ENCODE peak calls at places on chromosomes 13 and 19, in seven cellular contexts. One of them, this sample, is unnamed.

GRCh38 chr13:102504002-102504401 is 92.8 kb upstream of the TPP2 start:
- DNase-seq in glutamatergic neuron: no peak
- DNase-seq in fibroblast of lung: no peak
- DNase-seq in CD4-positive, alpha-beta T cell: no peak
- DNase-seq in osteocyte: no peak
- DNase-seq in sigmoid colon: no peak
- DNase-seq in choroid plexus epithelial cell: no peak
- DNase-seq in this sample: no peak

GRCh38 chr19:11381535-11382369 is 2.4 kb downstream of the EPOR start:
- DNase-seq in glutamatergic neuron: peak
- DNase-seq in fibroblast of lung: peak
- DNase-seq in CD4-positive, alpha-beta T cell: peak
- DNase-seq in osteocyte: peak
- DNase-seq in sigmoid colon: peak
- DNase-seq in choroid plexus epithelial cell: peak
- DNase-seq in this sample: peak

GRCh38 chr19:35870798-35871197 is 2.4 kb downstream of the APLP1 start:
- DNase-seq in glutamatergic neuron: no peak
- DNase-seq in fibroblast of lung: no peak
- DNase-seq in CD4-positive, alpha-beta T cell: no peak
- DNase-seq in osteocyte: no peak
- DNase-seq in sigmoid colon: no peak
- DNase-seq in choroid plexus epithelial cell: no peak
- DNase-seq in this sample: no peak

GRCh38 chr13:23558675-23559536 is 11.3 kb upstream of the TNFRSF19 start:
- DNase-seq in glutamatergic neuron: no peak
- DNase-seq in fibroblast of lung: peak
- DNase-seq in CD4-positive, alpha-beta T cell: no peak
- DNase-seq in osteocyte: no peak
- DNase-seq in sigmoid colon: peak
- DNase-seq in choroid plexus epithelial cell: peak
- DNase-seq in this sample: peak

GRCh38 chr19:49601482-49602038 is 10.6 kb downstream of the PRR12 start:
- DNase-seq in glutamatergic neuron: no peak
- DNase-seq in fibroblast of lung: no peak
- DNase-seq in CD4-positive, alpha-beta T cell: no peak
- DNase-seq in osteocyte: no peak
- DNase-seq in sigmoid colon: no peak
- DNase-seq in choroid plexus epithelial cell: no peak
- DNase-seq in this sample: no peak

GRCh38 chr13:52955505-52955904 is 73.1 kb upstream of the OLFM4 start:
- DNase-seq in glutamatergic neuron: no peak
- DNase-seq in fibroblast of lung: no peak
- DNase-seq in CD4-positive, alpha-beta T cell: no peak
- DNase-seq in osteocyte: no peak
- DNase-seq in sigmoid colon: no peak
- DNase-seq in choroid plexus epithelial cell: no peak
- DNase-seq in this sample: no peak

GRCh38 chr19:4492337-4493103 is 20.4 kb downstream of the HDGFL2 start:
- DNase-seq in glutamatergic neuron: no peak
- DNase-seq in fibroblast of lung: no peak
- DNase-seq in CD4-positive, alpha-beta T cell: no peak
- DNase-seq in osteocyte: no peak
- DNase-seq in sigmoid colon: no peak
- DNase-seq in choroid plexus epithelial cell: no peak
- DNase-seq in this sample: no peak

GRCh38 chr13:51714663-51715168 is 89.2 kb downstream of the DHRS12 start:
- DNase-seq in glutamatergic neuron: no peak
- DNase-seq in fibroblast of lung: peak
- DNase-seq in CD4-positive, alpha-beta T cell: no peak
- DNase-seq in osteocyte: no peak
- DNase-seq in sigmoid colon: no peak
- DNase-seq in choroid plexus epithelial cell: peak
- DNase-seq in this sample: no peak

GRCh38 chr19:18488403-18488723 is 33.5 kb downstream of the ELL start:
- DNase-seq in glutamatergic neuron: no peak
- DNase-seq in fibroblast of lung: no peak
- DNase-seq in CD4-positive, alpha-beta T cell: no peak
- DNase-seq in osteocyte: no peak
- DNase-seq in sigmoid colon: no peak
- DNase-seq in choroid plexus epithelial cell: no peak
- DNase-seq in this sample: no peak

GRCh38 chr19:31350033-31350692 is 927 bp upstream of the TSHZ3 start:
- DNase-seq in glutamatergic neuron: no peak
- DNase-seq in fibroblast of lung: no peak
- DNase-seq in CD4-positive, alpha-beta T cell: no peak
- DNase-seq in osteocyte: no peak
- DNase-seq in sigmoid colon: peak
- DNase-seq in choroid plexus epithelial cell: peak
- DNase-seq in this sample: no peak

GRCh38 chr13:51729853-51730553 is 74.0 kb downstream of the DHRS12 start:
- DNase-seq in glutamatergic neuron: no peak
- DNase-seq in fibroblast of lung: peak
- DNase-seq in CD4-positive, alpha-beta T cell: no peak
- DNase-seq in osteocyte: no peak
- DNase-seq in sigmoid colon: peak
- DNase-seq in choroid plexus epithelial cell: peak
- DNase-seq in this sample: no peak

GRCh38 chr19:33621811-33622504 is at the start of gene CHST8:
- DNase-seq in glutamatergic neuron: peak
- DNase-seq in fibroblast of lung: peak
- DNase-seq in CD4-positive, alpha-beta T cell: no peak
- DNase-seq in osteocyte: no peak
- DNase-seq in sigmoid colon: no peak
- DNase-seq in choroid plexus epithelial cell: peak
- DNase-seq in this sample: no peak

GRCh38 chr13:26722321-26722720 is 38.3 kb downstream of the GPR12 start:
- DNase-seq in glutamatergic neuron: no peak
- DNase-seq in fibroblast of lung: no peak
- DNase-seq in CD4-positive, alpha-beta T cell: no peak
- DNase-seq in osteocyte: peak
- DNase-seq in sigmoid colon: no peak
- DNase-seq in choroid plexus epithelial cell: no peak
- DNase-seq in this sample: no peak

GRCh38 chr19:51380379-51380778 is 7.4 kb downstream of the LIM2 start:
- DNase-seq in glutamatergic neuron: no peak
- DNase-seq in fibroblast of lung: no peak
- DNase-seq in CD4-positive, alpha-beta T cell: no peak
- DNase-seq in osteocyte: no peak
- DNase-seq in sigmoid colon: no peak
- DNase-seq in choroid plexus epithelial cell: no peak
- DNase-seq in this sample: no peak

GRCh38 chr13:99385161-99385560 is 78.0 kb upstream of the GPR183 start:
- DNase-seq in glutamatergic neuron: no peak
- DNase-seq in fibroblast of lung: no peak
- DNase-seq in CD4-positive, alpha-beta T cell: no peak
- DNase-seq in osteocyte: peak
- DNase-seq in sigmoid colon: no peak
- DNase-seq in choroid plexus epithelial cell: no peak
- DNase-seq in this sample: no peak

GRCh38 chr13:99388334-99388923 is 81.2 kb upstream of the GPR183 start:
- DNase-seq in glutamatergic neuron: no peak
- DNase-seq in fibroblast of lung: no peak
- DNase-seq in CD4-positive, alpha-beta T cell: no peak
- DNase-seq in osteocyte: peak
- DNase-seq in sigmoid colon: no peak
- DNase-seq in choroid plexus epithelial cell: no peak
- DNase-seq in this sample: no peak

GRCh38 chr13:99385940-99386339 is 78.7 kb upstream of the GPR183 start:
- DNase-seq in glutamatergic neuron: no peak
- DNase-seq in fibroblast of lung: no peak
- DNase-seq in CD4-positive, alpha-beta T cell: no peak
- DNase-seq in osteocyte: peak
- DNase-seq in sigmoid colon: no peak
- DNase-seq in choroid plexus epithelial cell: no peak
- DNase-seq in this sample: no peak

GRCh38 chr13:99386495-99386894 is 79.3 kb upstream of the GPR183 start:
- DNase-seq in glutamatergic neuron: no peak
- DNase-seq in fibroblast of lung: no peak
- DNase-seq in CD4-positive, alpha-beta T cell: no peak
- DNase-seq in osteocyte: peak
- DNase-seq in sigmoid colon: no peak
- DNase-seq in choroid plexus epithelial cell: no peak
- DNase-seq in this sample: no peak

DNA sequence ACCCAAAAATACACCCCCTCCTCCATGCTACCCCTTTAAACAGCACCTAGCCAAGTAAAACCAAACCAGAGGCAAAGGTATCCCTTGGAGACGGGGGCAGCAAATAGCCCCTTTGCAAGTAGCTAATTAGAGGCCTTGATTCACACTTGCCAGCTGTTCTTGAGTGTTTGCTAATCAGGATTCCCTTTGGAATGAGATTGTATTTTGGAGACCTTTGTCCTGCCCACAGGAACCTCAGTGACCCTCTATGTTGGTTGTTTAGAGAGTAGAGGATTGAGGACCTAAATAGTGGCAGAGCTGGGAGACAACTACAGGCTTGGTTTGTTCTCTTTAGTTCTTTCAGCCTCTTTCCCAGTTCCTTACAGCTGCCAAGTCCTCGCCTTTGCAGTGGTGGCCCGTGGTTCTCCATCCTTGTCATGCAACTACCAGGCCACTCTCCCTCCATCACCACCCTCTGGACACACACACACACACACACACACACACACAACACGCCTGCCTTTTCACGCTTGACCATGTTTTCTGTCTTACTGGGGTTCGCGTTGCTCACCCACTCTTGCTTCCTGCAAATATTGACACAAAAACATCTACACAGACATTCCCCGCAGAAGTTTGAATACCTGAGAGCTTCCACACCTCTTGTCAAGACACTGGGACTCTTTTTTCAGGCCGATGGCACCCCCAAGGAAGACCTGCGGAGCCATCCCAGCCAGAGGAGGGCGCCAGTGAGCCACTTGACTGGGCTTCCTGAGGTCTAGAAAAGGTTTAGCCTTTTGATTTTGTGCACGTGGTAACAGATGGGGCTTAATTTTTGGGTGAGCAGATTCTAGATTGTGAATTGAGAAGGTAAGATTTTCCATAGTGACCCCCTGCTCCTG is 80.0 kb upstream of the GPR183 start:
- DNase-seq in glutamatergic neuron: peak
- DNase-seq in fibroblast of lung: no peak
- DNase-seq in CD4-positive, alpha-beta T cell: peak
- DNase-seq in osteocyte: peak
- DNase-seq in sigmoid colon: no peak
- DNase-seq in choroid plexus epithelial cell: peak
- DNase-seq in this sample: peak
- TF ChIP-seq CTCF in glutamatergic neuron: peak
- TF ChIP-seq CTCF in fibroblast of lung: peak
- TF ChIP-seq CTCF in CD4-positive, alpha-beta T cell: peak
- TF ChIP-seq CTCF in osteocyte: peak
- TF ChIP-seq CTCF in sigmoid colon: peak
- TF ChIP-seq CTCF in choroid plexus epithelial cell: peak
- TF ChIP-seq CTCF in this sample: peak

GRCh38 chr19:14315433-14315832 is 65.8 kb upstream of the ADGRE5 start:
- DNase-seq in glutamatergic neuron: no peak
- DNase-seq in fibroblast of lung: no peak
- DNase-seq in CD4-positive, alpha-beta T cell: no peak
- DNase-seq in osteocyte: no peak
- DNase-seq in sigmoid colon: no peak
- DNase-seq in choroid plexus epithelial cell: peak
- DNase-seq in this sample: no peak

GRCh38 chr19:14322889-14323463 is 58.3 kb upstream of the ADGRE5 start:
- DNase-seq in glutamatergic neuron: no peak
- DNase-seq in fibroblast of lung: no peak
- DNase-seq in CD4-positive, alpha-beta T cell: no peak
- DNase-seq in osteocyte: no peak
- DNase-seq in sigmoid colon: no peak
- DNase-seq in choroid plexus epithelial cell: no peak
- DNase-seq in this sample: no peak

GRCh38 chr19:14320253-14320652 is 61.0 kb upstream of the ADGRE5 start:
- DNase-seq in glutamatergic neuron: no peak
- DNase-seq in fibroblast of lung: no peak
- DNase-seq in CD4-positive, alpha-beta T cell: no peak
- DNase-seq in osteocyte: no peak
- DNase-seq in sigmoid colon: no peak
- DNase-seq in choroid plexus epithelial cell: no peak
- DNase-seq in this sample: no peak

GRCh38 chr19:14317157-14317556 is 64.1 kb upstream of the ADGRE5 start:
- DNase-seq in glutamatergic neuron: no peak
- DNase-seq in fibroblast of lung: no peak
- DNase-seq in CD4-positive, alpha-beta T cell: no peak
- DNase-seq in osteocyte: no peak
- DNase-seq in sigmoid colon: no peak
- DNase-seq in choroid plexus epithelial cell: no peak
- DNase-seq in this sample: no peak

GRCh38 chr19:14318873-14319272 is 62.4 kb upstream of the ADGRE5 start:
- DNase-seq in glutamatergic neuron: peak
- DNase-seq in fibroblast of lung: no peak
- DNase-seq in CD4-positive, alpha-beta T cell: no peak
- DNase-seq in osteocyte: no peak
- DNase-seq in sigmoid colon: no peak
- DNase-seq in choroid plexus epithelial cell: peak
- DNase-seq in this sample: peak
- TF ChIP-seq CTCF in glutamatergic neuron: no peak
- TF ChIP-seq CTCF in fibroblast of lung: peak
- TF ChIP-seq CTCF in CD4-positive, alpha-beta T cell: no peak
- TF ChIP-seq CTCF in osteocyte: peak
- TF ChIP-seq CTCF in sigmoid colon: no peak
- TF ChIP-seq CTCF in choroid plexus epithelial cell: peak
- TF ChIP-seq CTCF in this sample: no peak

GRCh38 chr13:21242236-21242635 is 65.8 kb downstream of the MRPL57 start:
- DNase-seq in glutamatergic neuron: peak
- DNase-seq in fibroblast of lung: no peak
- DNase-seq in CD4-positive, alpha-beta T cell: no peak
- DNase-seq in osteocyte: no peak
- DNase-seq in sigmoid colon: no peak
- DNase-seq in choroid plexus epithelial cell: no peak
- DNase-seq in this sample: no peak
- TF ChIP-seq CTCF in glutamatergic neuron: no peak
- TF ChIP-seq CTCF in fibroblast of lung: no peak
- TF ChIP-seq CTCF in CD4-positive, alpha-beta T cell: no peak
- TF ChIP-seq CTCF in osteocyte: peak
- TF ChIP-seq CTCF in sigmoid colon: no peak
- TF ChIP-seq CTCF in choroid plexus epithelial cell: peak
- TF ChIP-seq CTCF in this sample: no peak

DNA sequence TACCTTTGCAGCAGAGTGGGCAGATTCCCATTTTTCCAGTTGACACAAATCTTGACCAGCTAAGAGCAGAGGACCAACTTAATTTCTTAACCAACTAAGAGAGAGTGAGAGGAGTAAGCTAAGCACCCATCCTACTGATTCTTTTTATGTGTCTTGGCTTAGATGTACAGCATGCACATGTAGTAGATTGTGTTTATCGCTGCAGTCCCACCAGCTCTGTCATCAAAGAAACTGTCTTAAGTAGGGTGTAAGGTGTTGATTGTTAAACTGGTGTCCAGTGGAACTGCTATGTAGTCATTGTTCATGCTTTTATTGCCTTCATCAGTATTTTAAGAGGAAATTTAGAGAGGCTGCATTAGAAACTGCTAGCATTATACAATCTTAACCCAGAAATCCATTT is 9.0 kb upstream of the UFM1 start:
- DNase-seq in glutamatergic neuron: no peak
- DNase-seq in fibroblast of lung: no peak
- DNase-seq in CD4-positive, alpha-beta T cell: no peak
- DNase-seq in osteocyte: no peak
- DNase-seq in sigmoid colon: no peak
- DNase-seq in choroid plexus epithelial cell: no peak
- DNase-seq in this sample: no peak
- TF ChIP-seq CTCF in glutamatergic neuron: no peak
- TF ChIP-seq CTCF in fibroblast of lung: no peak
- TF ChIP-seq CTCF in CD4-positive, alpha-beta T cell: no peak
- TF ChIP-seq CTCF in osteocyte: no peak
- TF ChIP-seq CTCF in sigmoid colon: no peak
- TF ChIP-seq CTCF in choroid plexus epithelial cell: no peak
- TF ChIP-seq CTCF in this sample: no peak

This sample was measured in lower lobe of right lung.